ENCODE peak calls at places on chromosome 11, in five cellular contexts. E is stimulated activated CD4-positive, alpha-beta T cell treated with anti-CD3 and anti-CD28 coated beads, Interleukin-1b, Interleukin-23, amount 100 ng/mL, for 24 hours; B is GM03348; A is stimulated activated naive B cell treated with anti-CD40 and anti-IgM and Interleukin-4, amounts not matched to agents 10 μg/mL and 1 μg/mL and 100 μg/mL, for 72 hours; W is fibroblast of the aortic adventitia. M is an unnamed sample.

GRCh38 chr11:44031549-44031948 is 16.2 kb upstream of the ACCSL start:
- DNase-seq in A (no peak), E (no peak), W (no peak), B (no peak), M (no peak)

GRCh38 chr11:12150831-12151382 is 40.5 kb downstream of the MICAL2 start:
- DNase-seq in A (no peak), E (no peak), B (no peak), W (peak), M (no peak)

GRCh38 chr11:27183672-27184457 is 143.2 kb downstream of the BBOX1 start:
- DNase-seq in B (peak), A (peak), E (no peak), W (peak), M (peak)

GRCh38 chr11:83449338-83449913 is 163.3 kb upstream of the CCDC90B start:
- DNase-seq in E (no peak), A (no peak), W (no peak), B (no peak), M (no peak)

GRCh38 chr11:117874253-117874909 is 2.1 kb downstream of the FXYD6 start:
- DNase-seq in B (no peak), A (no peak), W (no peak), E (no peak), M (no peak)

GRCh38 chr11:61477734-61478148 is 30.8 kb upstream of the LRRC10B start:
- DNase-seq in E (peak), B (peak), W (peak), A (peak), M (peak)

GRCh38 chr11:120509346-120510053 is 2.0 kb upstream of the GRIK4 start:
- DNase-seq in W (no peak), E (no peak), B (no peak), A (no peak), M (no peak)

GRCh38 chr11:27018902-27019544 is 21.6 kb upstream of the BBOX1 start:
- DNase-seq in B (no peak), W (peak), A (no peak), E (no peak), M (no peak)

GRCh38 chr11:77672276-77672675 is 34.7 kb upstream of the CLNS1A start:
- DNase-seq in A (no peak), B (peak), W (peak), E (no peak), M (no peak)

GRCh38 chr11:117915219-117915618 is 14.0 kb downstream of the TMPRSS13 start:
- DNase-seq in A (no peak), W (no peak), B (no peak), E (no peak), M (no peak)

GRCh38 chr11:93039841-93040240 is 70.4 kb downstream of the MTNR1B start:
- DNase-seq in W (peak), B (no peak), E (no peak), A (no peak), M (no peak)

GRCh38 chr11:66001941-66002647 is at the start of the genes BANF1 and EIF1AD:
- DNase-seq in A (peak), E (peak), W (peak), B (peak), M (peak)

GRCh38 chr11:91209751-91210150 is 986.9 kb upstream of the CHORDC1 start:
- DNase-seq in A (no peak), B (no peak), W (peak), E (no peak), M (no peak)

GRCh38 chr11:12109591-12110196 is 696 bp upstream of the MICAL2 start:
- DNase-seq in E (peak), W (no peak), B (no peak), A (no peak), M (no peak)

GRCh38 chr11:34343153-34343552 is 14.7 kb downstream of the ABTB2 start:
- DNase-seq in E (no peak), B (peak), A (no peak), W (peak), M (no peak)

GRCh38 chr11:72702096-72702495 is 27.9 kb upstream of the PDE2A start:
- DNase-seq in B (peak), E (no peak), A (no peak), W (no peak), M (no peak)

GRCh38 chr11:35192347-35192746 is 53.4 kb downstream of the CD44 start:
- DNase-seq in A (no peak), W (peak), B (peak), E (no peak), M (peak)